ENCODE peak calls at places on chromosome 12, in five cellular contexts. I, S, D, U and H are unnamed samples.

GRCh38 chr12:122978507-122978955 is 1.9 kb upstream of the ARL6IP4 start:
- DNase-seq in I (no peak), U (no peak), D (no peak), S (no peak), H (no peak)

GRCh38 chr12:29614926-29615325 is 117.4 kb upstream of the OVCH1 start:
- DNase-seq in D (no peak), I (no peak), U (no peak), S (no peak), H (no peak)

GRCh38 chr12:12902036-12902435 is 10.7 kb downstream of the GPRC5A start:
- DNase-seq in I (peak), U (no peak), D (no peak), S (no peak), H (no peak)

GRCh38 chr12:868722-869121 is 80.8 kb downstream of the RAD52 start:
- DNase-seq in S (no peak), I (no peak), D (peak), U (no peak), H (no peak)

GRCh38 chr12:91256471-91256870 is 73.9 kb upstream of the DCN start:
- DNase-seq in I (peak), D (no peak), S (no peak), U (no peak), H (no peak)

GRCh38 chr12:41959271-41959670 is 185.4 kb downstream of the GXYLT1 start:
- DNase-seq in D (no peak), S (no peak), U (peak), I (no peak), H (no peak)

GRCh38 chr12:4153343-4153892 is 120.1 kb upstream of the CCND2 start:
- DNase-seq in D (peak), S (no peak), I (no peak), U (no peak), H (no peak)

GRCh38 chr12:45914090-45914489 is 76.3 kb downstream of the SCAF11 start:
- DNase-seq in S (no peak), U (no peak), I (peak), D (peak), H (no peak)

GRCh38 chr12:88063375-88063774 is 34.2 kb upstream of the C12orf50 start:
- DNase-seq in D (no peak), U (no peak), I (peak), S (no peak), H (no peak)

GRCh38 chr12:34389378-34390170 is 367.3 kb downstream of the ALG10 start:
- DNase-seq in S (no peak), I (no peak), U (no peak), D (peak), H (no peak)

GRCh38 chr12:116376354-116377193 is 99.1 kb upstream of the MED13L start:
- DNase-seq in D (no peak), U (no peak), I (peak), S (peak), H (no peak)

GRCh38 chr12:10170199-10170598 is 1.7 kb downstream of the OLR1 start:
- DNase-seq in U (no peak), D (no peak), S (no peak), I (no peak), H (no peak)

GRCh38 chr12:54126696-54127537 is 61.9 kb downstream of the SMUG1 start:
- DNase-seq in U (no peak), D (no peak), S (peak), I (no peak), H (peak)

GRCh38 chr12:75020068-75020557 is 189.5 kb downstream of the KCNC2 start:
- DNase-seq in S (no peak), I (no peak), U (no peak), D (no peak), H (no peak)

GRCh38 chr12:92051441-92051840 is 94.2 kb downstream of the BTG1 start:
- DNase-seq in D (no peak), I (peak), U (no peak), S (no peak), H (no peak)

GRCh38 chr12:27841392-27841882 is 61.4 kb upstream of the MANSC4 start:
- DNase-seq in D (no peak), S (no peak), I (peak), U (no peak), H (no peak)

GRCh38 chr12:80862606-80863005 is 75.1 kb downstream of the LIN7A start:
- DNase-seq in S (no peak), D (no peak), U (no peak), I (peak), H (no peak)

GRCh38 chr12:94079965-94080683 is 68.3 kb upstream of the PLXNC1 start:
- DNase-seq in I (no peak), D (no peak), U (no peak), S (no peak), H (no peak)

GRCh38 chr12:4383304-4383865 is 3.9 kb upstream of the FGF23 start:
- DNase-seq in S (no peak), I (no peak), U (peak), D (peak), H (peak)

GRCh38 chr12:50089730-50090129 is 4.6 kb downstream of the SMARCD1 start:
- DNase-seq in S (no peak), D (no peak), I (no peak), U (no peak), H (no peak)

GRCh38 chr12:66600805-66601392 is 78.0 kb downstream of the GRIP1 start:
- DNase-seq in D (no peak), U (no peak), S (no peak), I (no peak), H (no peak)

GRCh38 chr12:90062799-90063198 is 354.2 kb upstream of the ATP2B1 start:
- DNase-seq in U (peak), S (no peak), D (peak), I (no peak), H (no peak)

GRCh38 chr12:90729741-90730140 is 225.2 kb downstream of the CCER1 start:
- DNase-seq in S (no peak), I (peak), D (no peak), U (no peak), H (no peak)

GRCh38 chr12:48185181-48185919 is 1.9 kb downstream of the CCDC184 start:
- DNase-seq in D (no peak), U (no peak), I (no peak), S (no peak), H (peak)

GRCh38 chr12:107436376-107436775 is 249.2 kb upstream of the PWP1 start:
- DNase-seq in I (peak), U (peak), S (peak), D (no peak), H (no peak)

GRCh38 chr12:120388711-120389431 is 19.9 kb upstream of the MSI1 start:
- DNase-seq in D (no peak), I (no peak), U (no peak), S (no peak), H (peak)

GRCh38 chr12:106739815-106740552 is 34.5 kb upstream of the RIC8B start:
- DNase-seq in S (no peak), U (no peak), I (peak), D (peak), H (no peak)

GRCh38 chr12:88247241-88247643 is 105.1 kb downstream of the TMTC3 start:
- DNase-seq in U (no peak), I (peak), S (peak), D (peak), H (no peak)

GRCh38 chr12:47222960-47223847 is 143.4 kb upstream of the AMIGO2 start:
- DNase-seq in S (no peak), I (no peak), U (no peak), D (peak), H (peak)

GRCh38 chr12:47837190-47838171 is 17.8 kb upstream of the HDAC7 start:
- DNase-seq in U (peak), S (peak), D (peak), I (peak), H (no peak)

GRCh38 chr12:113271853-113272561 is 50.7 kb downstream of the TPCN1 start:
- DNase-seq in U (peak), S (no peak), I (peak), D (peak), H (no peak)

DNA sequence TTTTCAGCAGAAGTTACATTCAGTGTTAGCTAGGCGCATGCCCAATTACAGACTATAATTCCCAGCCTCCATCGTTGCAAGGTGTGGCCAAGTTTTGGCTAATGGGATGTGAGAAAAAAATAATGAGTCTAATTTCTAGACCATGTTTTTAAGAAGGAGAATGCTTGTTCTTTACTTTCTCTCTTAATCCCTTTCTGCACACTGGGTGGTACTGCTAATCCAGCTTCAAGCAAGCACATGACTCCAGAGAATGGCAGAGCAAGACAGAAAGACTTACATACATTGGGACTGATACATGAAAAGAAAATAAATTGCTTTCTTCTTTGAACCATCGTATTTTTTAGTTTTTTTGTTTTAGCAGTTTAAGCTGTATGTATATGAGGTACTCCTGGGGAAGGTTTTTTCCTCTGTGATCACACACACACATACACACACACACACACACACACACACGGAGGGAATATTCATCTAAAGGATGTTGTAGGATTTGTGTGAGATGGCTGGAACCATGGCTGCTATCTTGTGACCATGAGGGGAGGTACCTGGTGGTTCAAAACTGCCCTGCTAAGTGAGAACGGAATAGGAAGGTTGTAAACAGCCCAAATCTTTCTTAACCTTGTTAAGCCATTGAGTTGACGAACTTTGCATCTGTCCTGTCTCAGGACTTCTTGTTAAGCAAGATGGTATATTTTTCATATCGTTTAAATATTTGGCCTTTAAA is 34.3 kb upstream of the LTA4H start:
- DNase-seq in I (no peak), D (no peak), S (no peak), U (no peak), H (no peak)
- TF ChIP-seq MAFK in I (no peak), D (no peak), S (no peak), U (no peak), H (no peak)

DNA sequence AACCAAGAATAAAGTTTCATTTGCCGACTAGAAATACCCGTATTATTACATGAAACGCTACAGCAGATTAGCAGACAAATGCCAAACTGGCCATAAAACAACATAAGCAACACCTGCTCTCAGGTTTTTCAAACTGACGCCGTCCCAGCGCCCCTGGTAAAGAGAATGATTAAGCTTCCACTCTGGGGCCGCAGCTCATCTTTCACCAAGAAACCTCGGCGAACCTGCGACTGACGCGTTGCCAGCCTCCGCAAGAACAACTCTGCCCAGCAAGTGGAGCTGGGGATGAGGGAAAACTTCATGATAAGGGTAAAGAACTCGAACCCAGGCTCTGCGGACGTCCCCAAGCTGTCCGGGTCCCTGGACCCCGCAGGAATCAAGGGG is 526 bp downstream of the ARL1 start:
- DNase-seq in D (no peak), U (peak), S (no peak), I (no peak), H (no peak)
- TF ChIP-seq MAFK in D (no peak), U (no peak), S (no peak), I (no peak), H (no peak)

GRCh38 chr12:124820199-124820598 is 43.5 kb downstream of the SCARB1 start:
- DNase-seq in U (no peak), I (no peak), D (no peak), S (no peak), H (no peak)
- TF ChIP-seq MAFK in U (no peak), I (no peak), D (no peak), S (no peak), H (no peak)

GRCh38 chr12:22047495-22047894 is 1.5 kb downstream of the CMAS start:
- DNase-seq in S (no peak), D (peak), I (no peak), U (no peak), H (no peak)

GRCh38 chr12:22046968-22047390 is 961 bp downstream of the CMAS start:
- DNase-seq in U (no peak), D (no peak), S (no peak), I (peak), H (no peak)

GRCh38 chr12:22050078-22050477 is 4.1 kb downstream of the CMAS start:
- DNase-seq in I (no peak), U (no peak), S (no peak), D (no peak), H (no peak)

GRCh38 chr12:22046090-22046967 is at the start of gene CMAS:
- DNase-seq in S (peak), I (peak), U (peak), D (peak), H (peak)

DNA sequence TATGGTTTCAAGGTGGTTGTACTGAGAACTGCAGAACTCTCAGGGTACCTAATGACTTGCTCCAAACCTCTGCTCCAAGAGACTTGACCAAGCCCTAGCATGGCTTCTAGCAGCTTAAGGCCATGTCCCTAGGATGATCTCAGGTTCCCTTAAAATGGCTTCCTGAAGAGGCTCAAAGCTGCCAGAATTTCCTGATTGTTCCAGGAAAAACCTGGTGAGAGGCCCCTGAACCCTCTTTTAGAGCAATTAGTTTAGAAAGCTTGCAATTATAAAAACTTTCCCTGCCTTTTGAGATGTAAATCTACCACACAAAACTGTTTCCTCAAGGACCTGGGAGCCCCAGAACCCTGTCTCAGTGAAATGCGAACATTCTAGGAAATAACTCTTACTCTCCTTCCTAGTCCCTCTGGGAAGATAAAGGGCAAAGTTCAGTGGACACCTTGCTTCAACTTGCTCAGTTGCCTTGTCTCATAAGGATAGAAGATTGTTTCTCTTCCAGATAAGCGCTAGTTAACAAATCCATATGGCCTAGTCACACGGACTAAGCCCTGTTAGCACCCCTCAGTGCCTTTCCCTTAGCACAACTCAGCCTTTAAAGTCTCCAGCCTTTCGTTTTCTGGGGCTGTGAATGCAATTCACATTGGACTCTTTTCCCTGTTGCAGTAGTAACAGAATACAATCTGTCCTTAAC is 2.5 kb downstream of the CMAS start:
- DNase-seq in S (no peak), U (no peak), D (peak), I (no peak), H (peak)
- TF ChIP-seq MAFK in S (no peak), U (no peak), D (no peak), I (no peak), H (no peak)